ENCODE peak calls at places on chromosomes 6 and 20, in five cellular contexts. Q is brain microvascular endothelial cell, Z is pancreas, C is lower lobe of right lung, S is Peyer's patch. L is an unnamed sample.

GRCh38 chr20:6083926-6084325 is 30.1 kb upstream of the LRRN4 start:
- DNase-seq in Q (no peak), S (no peak), C (no peak), Z (no peak), L (no peak)

GRCh38 chr6:146870765-146871164 is 272.0 kb downstream of the ADGB start:
- DNase-seq in C (no peak), Z (no peak), Q (no peak), S (no peak), L (no peak)

GRCh38 chr20:43840382-43841070 is 74.1 kb upstream of the TOX2 start:
- DNase-seq in S (no peak), Z (no peak), Q (no peak), C (no peak), L (no peak)

GRCh38 chr20:41306061-41306727 is 11.3 kb downstream of the ZHX3 start:
- DNase-seq in Q (no peak), C (no peak), Z (no peak), S (no peak), L (no peak)

GRCh38 chr6:21749754-21750153 is 156.2 kb downstream of the SOX4 start:
- DNase-seq in Q (no peak), S (no peak), C (no peak), Z (no peak), L (no peak)

GRCh38 chr6:162125659-162126058 is 601.9 kb downstream of the PRKN start:
- DNase-seq in S (no peak), C (no peak), Q (no peak), Z (no peak), L (no peak)

GRCh38 chr6:160082627-160083026 is 39.0 kb upstream of the SLC22A1 start:
- DNase-seq in Q (no peak), C (no peak), Z (no peak), S (no peak), L (no peak)

GRCh38 chr20:59075934-59076508 is 33.4 kb upstream of the PRELID3B start:
- DNase-seq in C (no peak), Z (no peak), Q (no peak), S (no peak), L (no peak)

GRCh38 chr6:35302604-35303218 is 5.1 kb downstream of the DEF6 start:
- DNase-seq in Q (no peak), S (peak), Z (no peak), C (peak), L (peak)

GRCh38 chr6:38172739-38173415 is 353.4 kb downstream of the ZFAND3 start:
- DNase-seq in Z (no peak), Q (no peak), S (no peak), C (peak), L (no peak)
- H3K4me3 ChIP-seq in Z (no peak), Q (no peak), S (no peak), C (no peak), L (no peak)

GRCh38 chr6:170355661-170356060 is 49.1 kb downstream of the FAM120B start:
- DNase-seq in Z (no peak), Q (no peak), S (no peak), C (no peak), L (no peak)
- H3K27ac ChIP-seq in Z (no peak), Q (no peak), S (no peak), C (no peak), L (no peak)

GRCh38 chr20:4720121-4720976 is 1.4 kb upstream of the PRND start:
- DNase-seq in S (peak), C (peak), Z (peak), Q (peak), L (peak)
- H3K4me3 ChIP-seq in S (no peak), C (no peak), Z (no peak), Q (no peak), L (no peak)

GRCh38 chr6:14441371-14441781 is 323.8 kb downstream of the CD83 start:
- DNase-seq in C (no peak), Z (no peak), Q (no peak), S (no peak), L (peak)
- H3K27ac ChIP-seq in C (peak), Z (no peak), Q (no peak), S (no peak), L (peak)

GRCh38 chr6:33419580-33420492 is at the start of gene SYNGAP1:
- DNase-seq in Z (no peak), C (no peak), Q (peak), S (no peak), L (peak)

GRCh38 chr6:33417903-33418689 is at the start of gene CUTA:
- DNase-seq in Z (peak), Q (peak), S (peak), C (peak), L (peak)

GRCh38 chr6:33421344-33421643 is 1.4 kb downstream of the SYNGAP1 start:
- DNase-seq in Z (no peak), C (no peak), Q (no peak), S (no peak), L (no peak)

GRCh38 chr6:33418690-33419291 is 884 bp upstream of the CUTA start:
- DNase-seq in C (no peak), S (no peak), Q (peak), Z (no peak), L (no peak)

DNA sequence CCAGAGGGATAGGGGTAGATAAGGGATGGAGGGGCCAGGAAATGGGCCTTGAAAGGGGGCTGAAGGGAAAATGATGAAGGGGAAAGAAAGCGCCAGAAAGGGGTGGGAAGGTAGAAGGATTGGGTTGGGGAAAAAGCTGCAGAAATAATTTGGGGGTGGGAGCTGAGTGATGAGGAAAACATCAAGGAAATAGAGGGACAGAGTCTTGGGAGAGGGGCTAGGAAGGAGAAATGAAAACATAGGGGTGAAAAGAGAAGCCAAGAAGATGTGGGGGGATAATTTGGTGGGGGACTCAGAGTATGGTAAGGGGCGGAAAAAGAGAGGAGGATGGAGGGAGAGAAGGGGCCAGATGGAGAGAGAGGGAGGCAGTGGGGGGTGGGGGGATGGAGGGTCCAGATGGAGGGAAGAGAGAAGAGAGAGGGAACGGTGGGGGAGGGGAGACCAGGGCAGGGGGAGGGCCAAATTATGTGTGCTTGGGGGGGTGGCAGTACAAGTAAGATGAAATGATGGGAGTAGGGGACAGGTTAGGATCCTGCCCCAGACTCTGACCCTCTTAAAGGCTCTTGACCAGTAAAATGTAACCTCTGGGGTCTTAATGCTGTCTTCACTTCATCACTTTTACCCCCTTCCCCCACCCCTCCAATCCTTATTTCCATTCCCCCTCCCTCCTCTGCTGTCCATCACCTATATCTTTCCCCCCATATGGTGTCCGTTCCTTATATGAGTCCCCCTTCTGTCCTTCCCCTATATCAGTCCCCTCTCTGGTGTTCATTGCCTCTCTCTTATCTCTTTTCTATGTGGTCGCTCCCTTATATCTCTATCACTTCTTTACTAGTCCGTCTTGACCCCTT is 853 bp downstream of the SYNGAP1 start:
- DNase-seq in Q (no peak), S (no peak), C (no peak), Z (no peak), L (no peak)
- H3K4me3 ChIP-seq in Q (peak), S (peak), C (no peak), Z (no peak), L (peak)

GRCh38 chr6:158500016-158500735 is 59.7 kb upstream of the TMEM181 start:
- DNase-seq in Q (no peak), S (no peak), Z (no peak), C (no peak), L (no peak)

GRCh38 chr6:158503222-158503621 is 56.7 kb upstream of the TMEM181 start:
- DNase-seq in C (no peak), Q (no peak), S (no peak), Z (no peak), L (no peak)

GRCh38 chr6:158502593-158502950 is 57.3 kb upstream of the TMEM181 start:
- DNase-seq in Z (no peak), S (no peak), C (no peak), Q (no peak), L (no peak)

GRCh38 chr6:158503846-158504245 is 56.0 kb upstream of the TMEM181 start:
- DNase-seq in Q (no peak), S (no peak), Z (no peak), C (no peak), L (no peak)

DNA sequence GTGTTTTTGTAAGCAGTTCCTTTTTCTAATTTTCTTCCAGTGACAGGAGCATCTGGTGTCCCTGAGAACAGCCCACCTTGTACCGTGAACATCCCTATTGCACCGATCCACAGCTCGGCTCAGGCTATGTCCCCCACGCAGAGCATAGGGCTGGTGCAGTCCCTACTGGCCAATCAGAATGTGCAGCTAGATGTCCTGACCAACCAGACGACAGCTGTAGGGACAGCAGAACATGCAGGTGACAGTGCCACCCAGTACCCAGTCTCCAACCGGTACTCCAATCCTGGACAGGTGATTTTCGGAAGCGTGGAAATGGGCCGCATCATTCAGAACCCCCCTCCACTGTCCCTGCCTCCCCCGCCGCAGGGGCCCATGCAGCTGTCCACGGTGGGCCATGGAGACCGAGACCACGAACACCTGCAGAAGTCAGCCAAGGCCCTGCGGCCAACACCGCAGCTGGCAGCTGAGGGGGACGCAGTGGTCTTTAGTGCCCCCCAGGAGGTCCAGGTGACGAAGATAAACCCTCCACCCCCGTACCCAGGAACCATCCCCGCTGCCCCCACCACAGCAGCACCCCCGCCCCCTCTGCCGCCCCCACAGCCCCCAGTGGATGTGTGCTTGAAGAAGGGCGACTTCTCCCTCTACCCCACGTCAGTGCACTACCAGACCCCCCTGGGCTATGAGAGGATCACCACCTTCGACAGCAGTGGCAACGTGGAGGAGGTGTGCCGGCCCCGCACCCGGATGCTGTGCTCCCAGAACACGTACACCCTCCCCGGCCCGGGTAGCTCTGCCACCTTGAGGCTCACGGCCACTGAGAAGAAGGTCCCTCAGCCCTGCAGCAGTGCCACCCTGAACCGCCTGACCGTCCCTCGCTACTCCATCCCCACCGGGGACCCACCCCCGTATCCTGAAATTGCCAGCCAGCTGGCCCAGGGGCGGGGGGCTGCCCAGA is 58.0 kb upstream of the TMEM181 start:
- DNase-seq in Q (no peak), C (no peak), S (no peak), Z (no peak), L (no peak)
- H3K27ac ChIP-seq in Q (no peak), C (no peak), S (no peak), Z (no peak), L (no peak)

GRCh38 chr6:139349464-139350020 is 24.9 kb downstream of the CITED2 start:
- DNase-seq in Q (no peak), Z (no peak), S (no peak), C (no peak), L (no peak)
- H3K4me3 ChIP-seq in Q (no peak), Z (no peak), S (no peak), C (no peak), L (no peak)

L was measured in heart right ventricle.